ENCODE peak calls at places on chromosomes 3 and 15, in six cellular contexts. P is CD4-positive, alpha-beta memory T cell; U is heart right ventricle; H is osteoblast; W is mammary epithelial cell; Q is AG04450. E is an unnamed sample.

GRCh38 chr15:59237119-59237853 is 30.6 kb downstream of the LDHAL6B start:
- DNase-seq in P (no peak), U (peak), H (no peak), W (no peak), Q (no peak), E (no peak)

GRCh38 chr3:27657404-27657803 is 64.7 kb downstream of the EOMES start:
- DNase-seq in P (no peak), U (no peak), H (peak), W (peak), Q (no peak), E (no peak)

GRCh38 chr3:175059788-175060187 is 200.7 kb downstream of the NAALADL2 start:
- DNase-seq in P (no peak), U (no peak), H (no peak), W (no peak), Q (no peak), E (no peak)

GRCh38 chr15:89647191-89647851 is 7.9 kb downstream of the KIF7 start:
- DNase-seq in P (peak), U (peak), H (peak), W (peak), Q (no peak), E (peak)

GRCh38 chr15:79540551-79540950 is 108.4 kb downstream of the MINAR1 start:
- DNase-seq in P (no peak), U (no peak), H (no peak), W (no peak), Q (no peak), E (no peak)

GRCh38 chr3:172903642-172904041 is 153.1 kb downstream of the ECT2 start:
- DNase-seq in P (no peak), U (no peak), H (no peak), W (no peak), Q (no peak), E (no peak)

GRCh38 chr3:165459924-165460540 is 263.8 kb upstream of the SLITRK3 start:
- DNase-seq in P (no peak), U (no peak), H (no peak), W (peak), Q (no peak), E (no peak)

GRCh38 chr15:55917881-55918296 is 75.5 kb downstream of the NEDD4 start:
- DNase-seq in P (peak), U (peak), H (peak), W (peak), Q (peak), E (no peak)

GRCh38 chr15:68469162-68470048 is 37.4 kb upstream of the ITGA11 start:
- DNase-seq in P (no peak), U (no peak), H (peak), W (no peak), Q (no peak), E (no peak)

GRCh38 chr3:189588818-189589569 is 42.2 kb upstream of the TP63 start:
- DNase-seq in P (no peak), U (no peak), H (no peak), W (peak), Q (no peak), E (no peak)

GRCh38 chr15:93485922-93486327 is 396.9 kb upstream of the RGMA start:
- DNase-seq in P (no peak), U (peak), H (no peak), W (no peak), Q (no peak), E (peak)

GRCh38 chr15:97694456-97694855 is 266.0 kb upstream of the ARRDC4 start:
- DNase-seq in P (no peak), U (no peak), H (no peak), W (no peak), Q (no peak), E (no peak)

GRCh38 chr15:81314378-81314777 is 9.6 kb downstream of the STARD5 start:
- DNase-seq in P (no peak), U (no peak), H (no peak), W (no peak), Q (no peak), E (no peak)

GRCh38 chr3:49013738-49014660 is 4.4 kb downstream of the DALRD3 start:
- DNase-seq in P (peak), U (no peak), H (peak), W (peak), Q (no peak), E (no peak)

GRCh38 chr15:58434334-58434888 is 2.6 kb downstream of the LIPC start:
- DNase-seq in P (no peak), U (no peak), H (no peak), W (no peak), Q (no peak), E (no peak)

GRCh38 chr3:63762180-63762579 is 56.9 kb upstream of the C3orf49 start:
- DNase-seq in P (no peak), U (no peak), H (peak), W (no peak), Q (no peak), E (no peak)

GRCh38 chr3:87461443-87461842 is 185.1 kb upstream of the POU1F1 start:
- DNase-seq in P (no peak), U (no peak), H (no peak), W (peak), Q (no peak), E (no peak)

GRCh38 chr3:55435446-55435845 is 51.7 kb downstream of the WNT5A start:
- DNase-seq in P (no peak), U (no peak), H (no peak), W (no peak), Q (no peak), E (no peak)

GRCh38 chr3:23553353-23553752 is 252.4 kb upstream of the UBE2E1 start:
- DNase-seq in P (no peak), U (no peak), H (no peak), W (no peak), Q (no peak), E (no peak)

GRCh38 chr3:11137627-11137959 is 16.7 kb upstream of the HRH1 start:
- DNase-seq in P (no peak), U (no peak), H (no peak), W (no peak), Q (no peak), E (no peak)
- H3K4me3 ChIP-seq in P (no peak), U (no peak), H (peak), W (peak), Q (peak), E (no peak)

GRCh38 chr3:72680766-72681165 is 167.5 kb downstream of the SHQ1 start:
- DNase-seq in P (no peak), U (no peak), H (no peak), W (no peak), Q (no peak), E (no peak)
- H3K27ac ChIP-seq in P (no peak), U (no peak), H (no peak), W (no peak), Q (no peak), E (no peak)

DNA sequence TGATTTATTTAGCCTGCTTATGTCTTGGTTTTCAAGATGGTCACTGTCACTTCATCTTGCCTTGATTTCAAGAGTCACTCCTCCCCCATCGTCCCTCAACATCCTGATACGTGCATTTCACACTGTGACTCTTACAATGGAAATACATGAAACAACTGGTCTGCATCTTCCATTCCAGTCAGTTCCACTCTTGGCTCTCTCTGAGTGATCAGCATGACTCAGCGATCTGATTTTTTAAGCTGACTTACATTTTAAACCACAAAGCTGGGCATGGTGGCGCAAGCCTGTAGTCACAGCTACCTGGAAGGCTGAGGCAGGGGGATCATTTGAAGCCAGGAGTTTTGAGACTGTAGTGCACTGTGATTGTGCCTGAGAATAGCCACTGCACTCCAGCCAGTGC is 271.2 kb upstream of the ROPN1 start:
- DNase-seq in P (no peak), U (no peak), H (no peak), W (peak), Q (peak), E (no peak)
- H3K4me3 ChIP-seq in P (no peak), U (no peak), H (no peak), W (no peak), Q (no peak), E (no peak)

GRCh38 chr3:123769360-123769743 is 114.8 kb downstream of the MYLK start:
- DNase-seq in P (no peak), U (no peak), H (no peak), W (no peak), Q (no peak), E (no peak)

GRCh38 chr3:123766195-123767019 is 117.7 kb downstream of the MYLK start:
- DNase-seq in P (no peak), U (no peak), H (no peak), W (no peak), Q (no peak), E (no peak)

GRCh38 chr3:123767564-123768292 is 116.4 kb downstream of the MYLK start:
- DNase-seq in P (no peak), U (no peak), H (no peak), W (no peak), Q (no peak), E (no peak)

GRCh38 chr3:123767020-123767394 is 117.1 kb downstream of the MYLK start:
- DNase-seq in P (no peak), U (no peak), H (no peak), W (no peak), Q (no peak), E (no peak)

GRCh38 chr3:123768480-123769359 is 115.4 kb downstream of the MYLK start:
- DNase-seq in P (no peak), U (no peak), H (no peak), W (no peak), Q (no peak), E (no peak)
- H3K27ac ChIP-seq in P (no peak), U (no peak), H (peak), W (no peak), Q (no peak), E (no peak)

DNA sequence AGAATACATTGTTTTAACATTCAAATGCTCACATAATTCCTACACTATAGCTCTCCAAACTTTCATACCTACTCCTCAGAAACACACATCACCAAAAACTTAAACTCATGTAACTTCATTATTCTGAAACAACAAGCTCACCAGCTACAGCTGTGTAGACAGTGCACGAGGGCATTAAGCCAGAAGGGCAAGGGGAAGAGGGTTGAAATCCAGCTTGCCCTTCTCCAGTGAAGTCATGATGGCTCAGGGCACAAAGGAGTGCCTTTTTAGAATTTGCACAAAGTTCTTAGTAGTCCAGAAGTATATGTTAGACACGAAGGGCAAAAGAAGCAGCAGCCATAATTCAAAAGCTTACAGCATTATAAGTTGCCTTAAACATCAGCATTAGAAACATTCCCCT is 8.6 kb downstream of the SLC12A6 start:
- DNase-seq in P (no peak), U (no peak), H (no peak), W (no peak), Q (no peak), E (no peak)
- H3K4me3 ChIP-seq in P (no peak), U (no peak), H (no peak), W (no peak), Q (no peak), E (no peak)

GRCh38 chr3:105822171-105823123 is 46.4 kb downstream of the CBLB start:
- DNase-seq in P (no peak), U (no peak), H (no peak), W (no peak), Q (no peak), E (no peak)

GRCh38 chr3:105823149-105823866 is 45.5 kb downstream of the CBLB start:
- DNase-seq in P (no peak), U (no peak), H (peak), W (peak), Q (peak), E (peak)

GRCh38 chr3:105827101-105827634 is 41.6 kb downstream of the CBLB start:
- DNase-seq in P (no peak), U (no peak), H (no peak), W (no peak), Q (no peak), E (no peak)

GRCh38 chr3:105821433-105821832 is 47.4 kb downstream of the CBLB start:
- DNase-seq in P (no peak), U (no peak), H (no peak), W (no peak), Q (no peak), E (peak)

DNA sequence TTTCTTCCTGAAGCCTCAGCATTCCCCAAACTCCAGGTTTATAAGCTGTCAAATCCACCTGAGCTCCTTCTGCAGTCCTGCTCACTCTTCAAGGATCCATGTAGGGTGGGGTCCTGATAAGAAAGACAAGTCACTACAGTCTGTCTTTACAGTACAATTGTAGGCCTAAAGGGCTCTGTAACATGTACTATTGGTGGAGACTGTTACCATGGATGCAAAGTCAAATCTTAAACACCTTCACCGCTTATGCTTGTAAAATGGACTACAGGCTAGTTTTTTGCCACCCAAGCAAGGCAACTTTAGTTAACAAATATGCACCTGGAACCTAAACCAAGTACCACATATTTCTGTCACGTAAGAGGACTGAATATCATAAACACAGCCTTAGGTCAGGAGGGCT is 44.7 kb downstream of the CBLB start:
- DNase-seq in P (no peak), U (no peak), H (no peak), W (no peak), Q (no peak), E (no peak)
- H3K27ac ChIP-seq in P (no peak), U (peak), H (peak), W (peak), Q (peak), E (no peak)

DNA sequence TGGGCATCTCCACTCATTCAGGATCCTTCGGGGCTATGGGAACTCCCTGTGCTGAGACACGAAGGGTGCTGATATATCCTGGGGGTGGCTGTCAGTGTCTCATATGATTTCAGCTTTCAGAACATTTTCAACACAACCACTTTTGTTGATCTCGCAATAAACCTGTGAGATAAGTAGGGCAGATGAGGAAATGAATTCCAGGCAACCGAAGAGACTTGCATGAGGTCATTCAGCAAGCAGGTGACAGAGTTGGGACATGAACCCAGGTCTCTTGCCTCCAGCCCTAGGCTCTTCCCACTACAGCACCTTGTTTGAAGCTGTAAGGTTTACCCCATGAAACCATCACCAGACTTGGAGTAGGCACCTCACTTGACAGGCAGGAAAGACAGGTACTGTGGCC is 16.6 kb downstream of the DUOX1 start:
- DNase-seq in P (no peak), U (no peak), H (peak), W (no peak), Q (no peak), E (no peak)
- H3K4me3 ChIP-seq in P (no peak), U (no peak), H (no peak), W (no peak), Q (no peak), E (no peak)